ENCODE peak calls at places on chromosomes 12 and 14, in seven cellular contexts. U, H, P, T, V, N and G are unnamed samples.

GRCh38 chr12:67810166-67810565 is 161.6 kb downstream of the DYRK2 start:
- DNase-seq in U (no peak), H (no peak), P (no peak), T (no peak), V (no peak), N (no peak), G (peak)

GRCh38 chr12:89893972-89894706 is 185.5 kb upstream of the ATP2B1 start:
- DNase-seq in U (no peak), H (no peak), P (no peak), T (no peak), V (no peak), N (no peak), G (no peak)

GRCh38 chr14:25953532-25954144 is 644.2 kb downstream of the NOVA1 start:
- DNase-seq in U (no peak), H (no peak), P (peak), T (no peak), V (no peak), N (no peak), G (no peak)

GRCh38 chr14:98798099-98798498 is 473.9 kb downstream of the BCL11B start:
- DNase-seq in U (no peak), H (peak), P (no peak), T (peak), V (no peak), N (no peak), G (no peak)

GRCh38 chr12:95218852-95219171 is 1.2 kb downstream of the VEZT start:
- DNase-seq in U (no peak), H (peak), P (no peak), T (peak), V (no peak), N (no peak), G (peak)

GRCh38 chr12:51751657-51752056 is 96.9 kb downstream of the FIGNL2 start:
- DNase-seq in U (no peak), H (no peak), P (no peak), T (no peak), V (no peak), N (peak), G (no peak)

GRCh38 chr12:24133385-24133784 is 183.9 kb upstream of the SOX5 start:
- DNase-seq in U (no peak), H (peak), P (no peak), T (no peak), V (peak), N (no peak), G (no peak)

GRCh38 chr12:48198619-48198973 is 4.5 kb downstream of the OR10AD1 start:
- DNase-seq in U (no peak), H (no peak), P (peak), T (peak), V (no peak), N (peak), G (no peak)

GRCh38 chr14:59803052-59803451 is 67.5 kb downstream of the RTN1 start:
- DNase-seq in U (no peak), H (no peak), P (no peak), T (no peak), V (no peak), N (no peak), G (no peak)

GRCh38 chr14:92341791-92342190 is 18.8 kb downstream of the SLC24A4 start:
- DNase-seq in U (no peak), H (no peak), P (no peak), T (no peak), V (no peak), N (no peak), G (no peak)

GRCh38 chr12:47863467-47863866 is 41.3 kb downstream of the VDR start:
- DNase-seq in U (no peak), H (no peak), P (no peak), T (no peak), V (peak), N (no peak), G (no peak)

GRCh38 chr14:79658224-79658623 is 553.1 kb downstream of the DIO2 start:
- DNase-seq in U (no peak), H (peak), P (no peak), T (no peak), V (no peak), N (no peak), G (no peak)

GRCh38 chr12:110858848-110859247 is 12.1 kb downstream of the CCDC63 start:
- DNase-seq in U (no peak), H (no peak), P (no peak), T (no peak), V (peak), N (no peak), G (no peak)

GRCh38 chr14:69321601-69322330 is 61.8 kb downstream of the GALNT16 start:
- DNase-seq in U (no peak), H (no peak), P (no peak), T (no peak), V (peak), N (no peak), G (no peak)

GRCh38 chr14:66401447-66402095 is 84.6 kb upstream of the CCDC196 start:
- DNase-seq in U (no peak), H (peak), P (no peak), T (no peak), V (no peak), N (no peak), G (peak)

GRCh38 chr12:51941011-51941561 is 10.4 kb upstream of the ACVR1B start:
- DNase-seq in U (no peak), H (peak), P (no peak), T (no peak), V (peak), N (no peak), G (peak)